ENCODE peak calls at places on chromosome 12, in six cellular contexts. S is GM20000; W is astrocyte of the spinal cord; L is epithelial cell of esophagus; M is adrenal gland; Y is CD4-positive, alpha-beta T cell. Z is an unnamed sample.

GRCh38 chr12:113149361-113150150 is at the start of gene CFAP73:
- DNase-seq in S (no peak), W (peak), L (peak), M (peak), Y (no peak), Z (no peak)

GRCh38 chr12:103680591-103681065 is 93.6 kb downstream of the STAB2 start:
- DNase-seq in S (no peak), W (no peak), L (peak), M (peak), Y (no peak), Z (no peak)

GRCh38 chr12:127297327-127297726 is 969.6 kb upstream of the TMEM132C start:
- DNase-seq in S (no peak), W (no peak), L (no peak), M (no peak), Y (no peak), Z (no peak)

GRCh38 chr12:88833641-88834116 is 253.4 kb upstream of the KITLG start:
- DNase-seq in S (no peak), W (no peak), L (peak), M (no peak), Y (no peak), Z (no peak)

GRCh38 chr12:23628836-23629235 is 320.6 kb downstream of the SOX5 start:
- DNase-seq in S (no peak), W (no peak), L (no peak), M (no peak), Y (no peak), Z (no peak)

GRCh38 chr12:66144796-66145754 is 14.5 kb upstream of the LLPH start:
- DNase-seq in S (no peak), W (peak), L (peak), M (peak), Y (no peak), Z (no peak)

GRCh38 chr12:106601548-106601947 is 18.7 kb downstream of the RFX4 start:
- DNase-seq in S (no peak), W (no peak), L (no peak), M (no peak), Y (no peak), Z (no peak)

GRCh38 chr12:46538976-46539375 is 166.4 kb upstream of the SLC38A2 start:
- DNase-seq in S (no peak), W (no peak), L (no peak), M (no peak), Y (no peak), Z (no peak)

GRCh38 chr12:80837342-80837978 is 100.3 kb downstream of the LIN7A start:
- DNase-seq in S (peak), W (peak), L (peak), M (peak), Y (no peak), Z (no peak)

GRCh38 chr12:79983969-79984629 is 49.2 kb upstream of the PPP1R12A start:
- DNase-seq in S (no peak), W (no peak), L (peak), M (no peak), Y (no peak), Z (no peak)

GRCh38 chr12:84079621-84080020 is 833.0 kb downstream of the SLC6A15 start:
- DNase-seq in S (no peak), W (no peak), L (peak), M (no peak), Y (no peak), Z (no peak)

GRCh38 chr12:113333877-113334785 is 778 bp downstream of the SLC8B1 start:
- DNase-seq in S (no peak), W (no peak), L (peak), M (peak), Y (peak), Z (no peak)

GRCh38 chr12:56374726-56375597 is 12.3 kb upstream of the APOF start:
- DNase-seq in S (no peak), W (no peak), L (no peak), M (no peak), Y (no peak), Z (no peak)

GRCh38 chr12:119328111-119328510 is 6.4 kb upstream of the CCDC60 start:
- DNase-seq in S (no peak), W (no peak), L (no peak), M (no peak), Y (no peak), Z (no peak)

GRCh38 chr12:49609875-49610154 is 4.4 kb upstream of the FAM186B start:
- DNase-seq in S (no peak), W (no peak), L (peak), M (no peak), Y (no peak), Z (no peak)

GRCh38 chr12:63889236-63889635 is 44.7 kb downstream of the SRGAP1 start:
- DNase-seq in S (no peak), W (peak), L (peak), M (no peak), Y (no peak), Z (no peak)

GRCh38 chr12:62971769-62972525 is 37.0 kb upstream of the PPM1H start:
- DNase-seq in S (no peak), W (no peak), L (no peak), M (no peak), Y (no peak), Z (no peak)

GRCh38 chr12:85835417-85835809 is 796 bp downstream of the RASSF9 start:
- DNase-seq in S (no peak), W (peak), L (peak), M (no peak), Y (no peak), Z (no peak)

GRCh38 chr12:85836716-85837100 is 499 bp upstream of the RASSF9 start:
- DNase-seq in S (no peak), W (no peak), L (no peak), M (no peak), Y (no peak), Z (no peak)

GRCh38 chr12:85833558-85833957 is 2.7 kb downstream of the RASSF9 start:
- DNase-seq in S (no peak), W (no peak), L (no peak), M (no peak), Y (no peak), Z (no peak)

GRCh38 chr12:85835810-85836715 is at the start of gene RASSF9:
- DNase-seq in S (no peak), W (peak), L (peak), M (peak), Y (no peak), Z (no peak)

GRCh38 chr12:85834378-85834777 is 1.8 kb downstream of the RASSF9 start:
- DNase-seq in S (no peak), W (no peak), L (peak), M (no peak), Y (no peak), Z (no peak)
- TF ChIP-seq CTCF in S (no peak), W (no peak), L (peak), M (no peak), Y (no peak), Z (no peak)

DNA sequence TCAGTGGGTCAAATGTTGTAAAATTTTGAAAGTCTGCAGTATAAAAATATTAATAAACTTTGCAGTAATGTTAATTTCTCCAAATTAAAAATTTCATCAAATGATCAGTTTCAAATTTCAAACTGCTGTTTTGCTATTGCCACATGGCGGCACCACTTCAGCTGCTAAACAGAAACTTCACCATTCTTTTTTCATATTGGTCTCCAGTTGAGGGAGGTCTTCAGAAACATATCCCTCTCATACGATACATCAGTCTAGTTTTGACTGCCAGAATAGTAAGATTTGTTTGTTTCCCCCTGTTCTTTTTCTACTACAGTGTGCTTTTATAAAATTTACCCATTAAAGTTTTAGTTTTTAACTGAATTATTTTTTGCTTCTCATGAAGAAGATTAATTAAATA is 4.2 kb upstream of the TRHDE start:
- DNase-seq in S (no peak), W (peak), L (no peak), M (no peak), Y (no peak), Z (no peak)
- TF ChIP-seq CTCF in S (peak), W (peak), L (peak), M (no peak), Y (no peak), Z (no peak)

DNA sequence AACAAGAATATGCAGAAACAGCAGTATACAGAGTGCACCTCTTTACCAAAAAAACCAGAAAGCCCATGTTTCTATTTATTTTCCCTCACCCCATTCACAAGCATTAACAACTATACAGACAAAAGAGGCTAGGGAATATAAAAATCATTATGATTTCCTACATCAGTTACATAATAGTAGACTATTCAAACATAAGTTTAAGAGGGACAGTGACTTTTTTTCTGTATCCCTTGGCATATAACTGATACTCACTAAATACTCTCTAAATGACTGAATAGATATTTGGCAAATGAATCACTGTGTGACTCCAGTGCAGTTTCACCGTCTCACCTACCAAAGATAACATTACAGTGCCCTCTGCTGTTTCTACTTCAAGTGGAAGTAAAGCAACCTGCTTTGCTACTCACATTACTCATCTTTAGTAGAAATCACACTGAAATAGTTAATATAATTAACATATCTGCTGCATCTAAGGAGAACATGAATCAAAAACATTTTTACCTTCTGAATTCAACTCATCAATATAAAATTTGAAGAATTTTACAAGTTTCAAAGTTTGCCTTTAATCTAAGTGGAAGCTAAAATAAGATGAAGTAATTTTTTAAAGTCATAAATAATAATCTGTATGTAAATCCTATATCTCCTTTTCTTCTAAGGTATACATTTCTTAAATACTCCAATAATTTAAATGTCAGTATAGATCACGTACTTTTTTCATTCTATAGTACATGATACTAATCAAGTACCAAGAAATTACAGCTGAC is 103.8 kb downstream of the OSBPL8 start:
- DNase-seq in S (peak), W (peak), L (peak), M (peak), Y (no peak), Z (peak)
- TF ChIP-seq CTCF in S (peak), W (peak), L (peak), M (peak), Y (peak), Z (peak)

GRCh38 chr12:42291680-42292079 is 34.2 kb downstream of the ZCRB1 start:
- DNase-seq in S (no peak), W (no peak), L (no peak), M (no peak), Y (no peak), Z (no peak)

GRCh38 chr12:42299392-42300308 is 26.2 kb downstream of the ZCRB1 start:
- DNase-seq in S (peak), W (peak), L (peak), M (no peak), Y (no peak), Z (peak)

GRCh38 chr12:42298887-42299286 is 27.0 kb downstream of the ZCRB1 start:
- DNase-seq in S (no peak), W (no peak), L (no peak), M (no peak), Y (no peak), Z (no peak)

DNA sequence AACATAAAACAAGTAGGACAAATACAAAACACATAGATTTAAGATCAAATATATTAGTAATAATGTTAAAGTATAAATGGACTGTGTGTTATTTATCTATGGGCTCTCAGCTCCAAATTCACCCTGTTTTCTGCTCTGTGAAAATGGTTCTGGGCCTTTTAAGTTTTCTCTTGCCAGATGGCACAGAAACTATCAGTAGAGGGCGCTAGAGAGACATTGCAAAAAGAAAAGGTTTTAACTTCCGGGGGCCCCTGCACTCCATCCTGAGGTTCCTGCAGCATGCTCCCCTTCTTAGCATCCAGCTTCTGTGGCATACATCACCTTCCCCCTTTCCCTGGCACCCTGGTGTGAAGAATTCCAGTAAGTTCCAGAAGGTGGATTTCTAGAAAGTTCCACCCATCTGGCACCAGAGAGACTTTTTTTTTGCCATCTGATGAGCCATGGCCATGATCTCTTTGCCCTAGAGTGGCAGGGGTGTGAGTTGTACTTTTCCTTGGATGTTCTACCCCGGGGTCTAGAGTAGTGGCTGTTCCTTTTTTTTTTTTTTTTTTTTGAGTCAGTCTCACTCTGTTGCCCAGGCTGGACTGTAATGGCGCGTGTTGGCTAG is 29.3 kb downstream of the ZCRB1 start:
- DNase-seq in S (no peak), W (peak), L (peak), M (no peak), Y (no peak), Z (no peak)
- TF ChIP-seq CTCF in S (peak), W (peak), L (peak), M (no peak), Y (no peak), Z (no peak)

GRCh38 chr12:54708836-54709235 is 60.7 kb upstream of the DCD start:
- DNase-seq in S (no peak), W (no peak), L (no peak), M (no peak), Y (no peak), Z (no peak)
- TF ChIP-seq CTCF in S (no peak), W (no peak), L (no peak), M (no peak), Y (no peak), Z (no peak)

DNA sequence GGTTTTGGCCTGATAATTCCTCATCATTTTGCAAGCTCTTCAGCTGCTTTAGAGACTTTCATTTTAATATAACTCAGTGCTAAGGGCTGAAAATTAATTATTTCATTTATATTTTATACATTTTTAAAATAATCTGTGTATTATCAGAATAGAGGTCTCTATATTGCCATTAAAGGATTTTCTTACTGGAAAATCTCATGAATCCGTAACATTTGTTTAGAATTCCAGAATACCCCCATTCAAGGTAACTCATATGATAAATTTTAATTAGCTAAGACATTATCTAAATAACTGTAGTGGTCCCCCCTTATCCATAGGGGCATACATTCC is 51.6 kb downstream of the BMAL2 start:
- DNase-seq in S (no peak), W (no peak), L (no peak), M (no peak), Y (no peak), Z (no peak)
- TF ChIP-seq CTCF in S (no peak), W (no peak), L (no peak), M (no peak), Y (peak), Z (no peak)

Z was measured in GM13976.